ENCODE peak calls at places on chromosomes 4 and X, in seven cellular contexts. O, L, R, P, X, Z and U are unnamed samples.

GRCh38 chrX:139360356-139360755 is 170.2 kb upstream of the F9 start:
- DNase-seq in O (no peak), L (no peak), R (no peak), P (no peak), X (no peak), Z (no peak), U (no peak)

GRCh38 chr4:21949073-21949457 is 493 bp upstream of the KCNIP4 start:
- DNase-seq in O (no peak), L (peak; percentile 38), R (peak; percentile 34), P (no peak), X (peak; percentile 6), Z (peak; percentile 46), U (no peak)

GRCh38 chr4:183506389-183506735 is 1.5 kb downstream of the ING2 start:
- DNase-seq in O (no peak), L (no peak), R (no peak), P (no peak), X (no peak), Z (no peak), U (no peak)

GRCh38 chr4:140252742-140253555 is 99.0 kb upstream of the MAML3 start:
- DNase-seq in O (no peak), L (peak; percentile 58), R (peak; percentile 70), P (peak; percentile 72), X (peak; percentile 72), Z (peak; percentile 88), U (peak; percentile 49)

GRCh38 chrX:153387345-153387744 is 13.8 kb downstream of the PNMA6E start:
- DNase-seq in O (no peak), L (no peak), R (no peak), P (no peak), X (no peak), Z (no peak), U (no peak)

GRCh38 chr4:20252656-20253271 is 1.1 kb downstream of the SLIT2 start:
- DNase-seq in O (no peak), L (no peak), R (peak; percentile 46), P (no peak), X (peak; percentile 54), Z (peak; percentile 64), U (no peak)

GRCh38 chr4:146243141-146243882 is 29.0 kb downstream of the REELD1 start:
- DNase-seq in O (no peak), L (no peak), R (no peak), P (no peak), X (no peak), Z (peak; percentile 27), U (no peak)

GRCh38 chr4:73620115-73620792 is at the start of gene RASSF6:
- DNase-seq in O (no peak), L (peak; percentile 49), R (peak; percentile 62), P (peak; percentile 89), X (no peak), Z (peak; percentile 73), U (no peak)

GRCh38 chrX:18390941-18391538 is 34.4 kb upstream of the CDKL5 start:
- DNase-seq in O (no peak), L (peak; percentile 66), R (peak; percentile 59), P (peak; percentile 32), X (peak; percentile 71), Z (peak; percentile 80), U (peak; percentile 74)